ENCODE peak calls at places on chromosome 19, in five cellular contexts. T is sigmoid colon, F is tibial nerve, D is transverse colon, Z is esophagus muscularis mucosa. G is an unnamed sample.

GRCh38 chr19:17522988-17523872 is 11.8 kb downstream of the PGLS start:
- DNase-seq in F (no peak), Z (no peak), T (peak; percentile 74), D (peak; percentile 73), G (peak; percentile 49)

GRCh38 chr19:57599761-57600383 is at the start of gene ZNF530:
- DNase-seq in Z (peak; percentile 98), D (peak; percentile 94), F (peak; percentile 87), T (peak; percentile 97), G (peak; percentile 96)

GRCh38 chr19:8261347-8261746 is 46.8 kb downstream of the CD320 start:
- DNase-seq in Z (no peak), D (no peak), F (no peak), T (no peak), G (no peak)

GRCh38 chr19:51983361-51983760 is 3.3 kb downstream of the ZNF350 start:
- DNase-seq in Z (no peak), D (no peak), T (no peak), F (no peak), G (no peak)

GRCh38 chr19:30111456-30111855 is 169.4 kb downstream of the URI1 start:
- DNase-seq in F (no peak), D (no peak), T (no peak), Z (no peak), G (no peak)

GRCh38 chr19:19039901-19040300 is 6.5 kb downstream of the ARMC6 start:
- DNase-seq in F (no peak), D (no peak), Z (no peak), T (no peak), G (no peak)

GRCh38 chr19:17475541-17476115 is 5.3 kb downstream of the SLC27A1 start:
- DNase-seq in Z (no peak), D (peak; percentile 31), F (peak; percentile 60), T (peak; percentile 84), G (peak; percentile 65)

GRCh38 chr19:14106840-14107239 is 10.7 kb downstream of the PRKACA start:
- DNase-seq in T (no peak), Z (no peak), D (no peak), F (no peak), G (no peak)

GRCh38 chr19:17877696-17878095 is 6.0 kb downstream of the SLC5A5 start:
- DNase-seq in T (no peak), D (no peak), Z (no peak), F (no peak), G (no peak)

GRCh38 chr19:37874784-37875183 is 31.6 kb downstream of the WDR87 start:
- DNase-seq in Z (no peak), F (no peak), T (no peak), D (no peak), G (no peak)

GRCh38 chr19:16416996-16417395 is 54.8 kb downstream of the EPS15L1 start:
- DNase-seq in F (no peak), Z (no peak), T (no peak), D (no peak), G (no peak)

GRCh38 chr19:27774337-27774736 is 1438.6 kb downstream of the UQCRFS1 start:
- DNase-seq in F (no peak), T (no peak), Z (no peak), D (no peak), G (no peak)

GRCh38 chr19:32971012-32971595 is 654 bp downstream of the CEP89 start:
- DNase-seq in D (no peak), Z (no peak), F (no peak), T (peak; percentile 64), G (no peak)

GRCh38 chr19:7292950-7293794 is 1.0 kb downstream of the INSR start:
- DNase-seq in F (no peak), Z (no peak), D (peak; percentile 68), T (peak; percentile 71), G (peak; percentile 41)

GRCh38 chr19:18865973-18866799 is 29.8 kb downstream of the CERS1 start:
- DNase-seq in F (peak; percentile 36), D (peak; percentile 62), Z (no peak), T (no peak), G (peak; percentile 67)

GRCh38 chr19:55473613-55474012 is 2.8 kb upstream of the ZNF628 start:
- DNase-seq in T (no peak), Z (no peak), F (no peak), D (no peak), G (no peak)

GRCh38 chr19:58544591-58545285 is 874 bp downstream of the TRIM28 start:
- DNase-seq in D (no peak), T (peak; percentile 69), Z (no peak), F (no peak), G (no peak)

GRCh38 chr19:51145926-51146493 is 3.9 kb downstream of the SIGLEC7 start:
- DNase-seq in T (no peak), F (no peak), Z (no peak), D (no peak), G (no peak)

GRCh38 chr19:46126086-46126485 is 1.6 kb upstream of the IGFL3 start:
- DNase-seq in Z (no peak), T (no peak), D (no peak), F (no peak), G (no peak)

GRCh38 chr19:16359964-16360363 is 35.3 kb downstream of the KLF2 start:
- DNase-seq in D (no peak), F (no peak), Z (no peak), T (no peak), G (no peak)

GRCh38 chr19:35755550-35756371 is 1.1 kb downstream of the HSPB6 start:
- DNase-seq in F (peak; percentile 90), T (peak; percentile 98), D (peak; percentile 79), Z (peak; percentile 95), G (peak; percentile 60)

GRCh38 chr19:13026478-13026999 is 31.3 kb downstream of the NFIX start:
- DNase-seq in Z (no peak), F (no peak), T (no peak), D (peak; percentile 66), G (peak; percentile 68)

GRCh38 chr19:30144794-30145193 is 202.8 kb downstream of the URI1 start:
- DNase-seq in D (no peak), F (no peak), T (no peak), Z (no peak), G (no peak)

DNA sequence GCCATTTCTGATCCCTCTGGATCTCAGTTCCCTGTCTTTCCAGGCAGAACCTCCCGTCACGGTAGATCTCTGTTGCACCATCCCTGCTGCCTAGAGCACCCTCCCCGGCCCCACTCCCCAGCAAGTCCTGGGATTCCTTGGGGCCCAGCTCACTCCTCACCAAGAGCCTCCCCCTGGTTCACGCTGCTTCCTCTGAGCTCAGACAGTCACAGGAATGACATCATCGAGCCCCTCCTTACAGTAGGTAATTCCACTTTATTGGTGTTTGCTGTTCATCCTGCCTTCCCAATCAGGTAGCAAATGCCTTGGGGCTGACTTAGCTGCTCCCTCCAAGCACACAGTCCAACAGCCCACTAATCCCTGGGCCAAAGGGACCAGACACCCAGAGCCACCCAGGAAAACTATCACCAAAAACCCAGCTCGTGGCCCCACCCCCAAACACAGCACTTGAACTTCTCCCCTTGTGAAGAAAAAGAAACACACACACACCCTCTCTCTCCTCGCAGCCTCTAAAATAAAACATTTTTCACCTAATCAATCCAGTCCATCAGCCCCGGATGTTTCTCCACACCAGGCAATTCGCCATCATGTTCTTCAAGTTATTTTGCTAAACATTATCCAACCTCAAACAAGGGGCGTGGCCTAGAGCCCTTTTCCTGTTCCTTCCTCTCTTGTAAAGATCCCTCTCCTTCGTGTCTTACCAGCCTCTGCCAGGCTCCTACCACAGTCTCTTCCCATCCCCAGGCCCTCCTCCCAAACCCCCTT is 2.5 kb downstream of the NAPA start:
- DNase-seq in T (no peak), D (peak; percentile 77), F (no peak), Z (no peak), G (peak; percentile 83)
- TF ChIP-seq POLR2A in T (no peak), D (peak; percentile 62), F (no peak), Z (no peak), G (no peak)

GRCh38 chr19:5343848-5344247 is 3.2 kb upstream of the PTPRS start:
- DNase-seq in D (no peak), T (no peak), Z (no peak), F (no peak), G (no peak)
- TF ChIP-seq EP300 in D (no peak), T (no peak), Z (no peak), F (no peak), G (no peak)

DNA sequence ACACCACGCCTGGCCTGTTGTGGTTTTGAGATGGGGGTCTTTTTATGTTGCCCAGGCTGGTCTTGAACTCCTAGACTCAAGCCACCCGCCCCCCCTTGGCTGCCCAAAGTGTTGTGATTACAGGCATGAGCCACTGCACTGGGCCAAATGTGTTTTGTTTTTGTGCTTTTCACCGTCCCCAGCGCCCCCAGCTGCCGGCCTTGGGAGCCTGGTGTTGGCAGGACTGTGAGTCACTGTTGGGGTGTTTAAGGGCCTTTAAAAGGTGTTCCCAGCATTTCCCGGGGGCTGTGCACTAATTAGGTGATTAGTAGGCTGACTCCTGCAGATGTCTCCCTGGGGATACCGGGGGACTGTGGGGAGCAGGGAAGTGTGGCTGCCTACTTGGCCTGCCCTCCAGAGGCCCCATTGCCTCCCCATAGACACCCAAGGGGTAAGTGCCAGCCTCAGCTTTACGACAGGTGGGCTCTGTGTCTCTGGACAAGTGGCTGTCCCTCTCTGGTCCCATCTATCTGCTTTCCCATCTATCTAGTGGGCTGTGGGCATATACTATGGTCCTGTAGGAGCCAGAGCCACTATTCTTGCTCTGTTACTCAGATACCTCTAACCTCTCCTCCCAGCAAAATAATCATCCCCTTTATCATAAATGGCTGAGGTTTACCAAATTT is 11.8 kb upstream of the TLE5 start:
- DNase-seq in Z (no peak), T (no peak), F (no peak), D (peak; percentile 28), G (no peak)
- TF ChIP-seq CTCF in Z (peak; percentile 19), T (no peak), F (no peak), D (no peak), G (no peak)

GRCh38 chr19:305240-306150 is 14.3 kb upstream of the PLPP2 start:
- DNase-seq in T (no peak), Z (no peak), D (no peak), F (no peak), G (no peak)
- TF ChIP-seq POLR2A in T (no peak), Z (no peak), D (no peak), F (no peak), G (no peak)

GRCh38 chr19:10474962-10475451 is 28.1 kb downstream of the KEAP1 start:
- DNase-seq in Z (no peak), T (no peak), D (no peak), F (no peak), G (no peak)
- TF ChIP-seq EP300 in Z (no peak), T (no peak), D (no peak), F (no peak), G (no peak)

GRCh38 chr19:5643060-5643459 is 20.2 kb downstream of the SAFB start:
- DNase-seq in T (no peak), D (no peak), F (no peak), Z (no peak), G (no peak)
- TF ChIP-seq CTCF in T (no peak), D (no peak), F (no peak), Z (no peak), G (no peak)

GRCh38 chr19:38879400-38879751 is 1.3 kb upstream of the RINL start:
- DNase-seq in F (no peak), D (no peak), Z (no peak), T (no peak), G (no peak)

GRCh38 chr19:38880076-38880881 is 2.2 kb upstream of the RINL start:
- DNase-seq in Z (no peak), T (no peak), F (no peak), D (no peak), G (no peak)

GRCh38 chr19:38875656-38876345 is 2.3 kb downstream of the RINL start:
- DNase-seq in T (no peak), F (no peak), D (no peak), Z (no peak), G (no peak)

GRCh38 chr19:38878575-38879399 is 712 bp upstream of the RINL start:
- DNase-seq in F (no peak), T (no peak), D (no peak), Z (no peak), G (no peak)

GRCh38 chr19:38877781-38878574 is at the start of gene RINL:
- DNase-seq in F (no peak), Z (no peak), D (peak; percentile 71), T (no peak), G (peak; percentile 46)
- TF ChIP-seq POLR2A in F (no peak), Z (no peak), D (no peak), T (no peak), G (no peak)